ENCODE peak calls at places on chromosomes 3 and 15, in ten cellular contexts. One of them, this sample, is unnamed.

GRCh38 chr15:70098461-70099166 is 897 bp upstream of the TLE3 start:
- DNase-seq in choroid plexus epithelial cell: no peak
- DNase-seq in AG10803: no peak
- DNase-seq in CD4-positive, alpha-beta memory T cell: peak
- DNase-seq in hepatocyte: peak
- DNase-seq in OCI-LY7: peak
- DNase-seq in SJSA1: peak
- DNase-seq in MM.1S: peak
- DNase-seq in mucosa of descending colon: peak
- DNase-seq in RWPE2: no peak
- DNase-seq in this sample: no peak

GRCh38 chr3:61981005-61981404 is 392.3 kb downstream of the FEZF2 start:
- DNase-seq in RWPE2: no peak
- DNase-seq in mucosa of descending colon: no peak
- DNase-seq in hepatocyte: no peak
- DNase-seq in MM.1S: no peak
- DNase-seq in choroid plexus epithelial cell: no peak
- DNase-seq in SJSA1: no peak
- DNase-seq in OCI-LY7: no peak
- DNase-seq in CD4-positive, alpha-beta memory T cell: no peak
- DNase-seq in AG10803: no peak
- DNase-seq in this sample: no peak

GRCh38 chr3:72255736-72256559 is 471.0 kb upstream of the PROK2 start:
- DNase-seq in AG10803: no peak
- DNase-seq in hepatocyte: peak
- DNase-seq in SJSA1: peak
- DNase-seq in OCI-LY7: no peak
- DNase-seq in mucosa of descending colon: peak
- DNase-seq in RWPE2: no peak
- DNase-seq in choroid plexus epithelial cell: peak
- DNase-seq in CD4-positive, alpha-beta memory T cell: peak
- DNase-seq in MM.1S: peak
- DNase-seq in this sample: peak

GRCh38 chr3:134445631-134446030 is 40.2 kb downstream of the ANAPC13 start:
- DNase-seq in choroid plexus epithelial cell: peak
- DNase-seq in OCI-LY7: no peak
- DNase-seq in AG10803: peak
- DNase-seq in SJSA1: peak
- DNase-seq in MM.1S: no peak
- DNase-seq in CD4-positive, alpha-beta memory T cell: no peak
- DNase-seq in RWPE2: no peak
- DNase-seq in mucosa of descending colon: peak
- DNase-seq in hepatocyte: peak
- DNase-seq in this sample: no peak

GRCh38 chr15:53834214-53834613 is 74.8 kb upstream of the WDR72 start:
- DNase-seq in MM.1S: no peak
- DNase-seq in hepatocyte: no peak
- DNase-seq in RWPE2: no peak
- DNase-seq in SJSA1: no peak
- DNase-seq in CD4-positive, alpha-beta memory T cell: no peak
- DNase-seq in AG10803: no peak
- DNase-seq in OCI-LY7: no peak
- DNase-seq in choroid plexus epithelial cell: no peak
- DNase-seq in mucosa of descending colon: no peak
- DNase-seq in this sample: no peak

GRCh38 chr15:57048930-57049550 is 130.6 kb downstream of the TCF12 start:
- DNase-seq in SJSA1: no peak
- DNase-seq in MM.1S: no peak
- DNase-seq in mucosa of descending colon: no peak
- DNase-seq in AG10803: no peak
- DNase-seq in RWPE2: no peak
- DNase-seq in OCI-LY7: no peak
- DNase-seq in CD4-positive, alpha-beta memory T cell: no peak
- DNase-seq in hepatocyte: no peak
- DNase-seq in choroid plexus epithelial cell: peak
- DNase-seq in this sample: no peak

GRCh38 chr3:197408177-197408957 is 110.0 kb upstream of the DLG1 start:
- DNase-seq in CD4-positive, alpha-beta memory T cell: no peak
- DNase-seq in choroid plexus epithelial cell: peak
- DNase-seq in MM.1S: peak
- DNase-seq in AG10803: no peak
- DNase-seq in mucosa of descending colon: no peak
- DNase-seq in hepatocyte: peak
- DNase-seq in SJSA1: no peak
- DNase-seq in RWPE2: no peak
- DNase-seq in OCI-LY7: no peak
- DNase-seq in this sample: no peak

GRCh38 chr3:127546970-127547733 is 43.4 kb downstream of the TPRA1 start:
- DNase-seq in hepatocyte: no peak
- DNase-seq in mucosa of descending colon: peak
- DNase-seq in RWPE2: no peak
- DNase-seq in SJSA1: no peak
- DNase-seq in choroid plexus epithelial cell: no peak
- DNase-seq in AG10803: no peak
- DNase-seq in CD4-positive, alpha-beta memory T cell: no peak
- DNase-seq in OCI-LY7: no peak
- DNase-seq in MM.1S: no peak
- DNase-seq in this sample: no peak

GRCh38 chr3:129282727-129283327 is 4.2 kb downstream of the HMCES start:
- DNase-seq in AG10803: peak
- DNase-seq in RWPE2: no peak
- DNase-seq in choroid plexus epithelial cell: peak
- DNase-seq in SJSA1: no peak
- DNase-seq in mucosa of descending colon: no peak
- DNase-seq in hepatocyte: no peak
- DNase-seq in MM.1S: peak
- DNase-seq in OCI-LY7: peak
- DNase-seq in CD4-positive, alpha-beta memory T cell: peak
- DNase-seq in this sample: no peak

GRCh38 chr15:88465633-88466219 is 1.5 kb downstream of the MRPL46 start:
- DNase-seq in CD4-positive, alpha-beta memory T cell: no peak
- DNase-seq in OCI-LY7: no peak
- DNase-seq in RWPE2: no peak
- DNase-seq in AG10803: peak
- DNase-seq in choroid plexus epithelial cell: peak
- DNase-seq in mucosa of descending colon: no peak
- DNase-seq in MM.1S: no peak
- DNase-seq in hepatocyte: peak
- DNase-seq in SJSA1: no peak
- DNase-seq in this sample: no peak

GRCh38 chr3:20057612-20058180 is 17.4 kb downstream of the KAT2B start:
- DNase-seq in RWPE2: no peak
- DNase-seq in AG10803: no peak
- DNase-seq in mucosa of descending colon: no peak
- DNase-seq in MM.1S: no peak
- DNase-seq in choroid plexus epithelial cell: peak
- DNase-seq in CD4-positive, alpha-beta memory T cell: no peak
- DNase-seq in SJSA1: no peak
- DNase-seq in OCI-LY7: no peak
- DNase-seq in hepatocyte: no peak
- DNase-seq in this sample: no peak

GRCh38 chr3:20060924-20061323 is 20.7 kb downstream of the KAT2B start:
- DNase-seq in choroid plexus epithelial cell: peak
- DNase-seq in RWPE2: no peak
- DNase-seq in AG10803: peak
- DNase-seq in mucosa of descending colon: no peak
- DNase-seq in OCI-LY7: no peak
- DNase-seq in MM.1S: peak
- DNase-seq in SJSA1: no peak
- DNase-seq in hepatocyte: no peak
- DNase-seq in CD4-positive, alpha-beta memory T cell: no peak
- DNase-seq in this sample: no peak

GRCh38 chr3:20064387-20064786 is 24.1 kb downstream of the KAT2B start:
- DNase-seq in CD4-positive, alpha-beta memory T cell: no peak
- DNase-seq in OCI-LY7: no peak
- DNase-seq in hepatocyte: no peak
- DNase-seq in SJSA1: no peak
- DNase-seq in MM.1S: no peak
- DNase-seq in choroid plexus epithelial cell: no peak
- DNase-seq in AG10803: no peak
- DNase-seq in mucosa of descending colon: no peak
- DNase-seq in RWPE2: no peak
- DNase-seq in this sample: no peak

GRCh38 chr3:20062996-20063395 is 22.8 kb downstream of the KAT2B start:
- DNase-seq in CD4-positive, alpha-beta memory T cell: no peak
- DNase-seq in hepatocyte: no peak
- DNase-seq in mucosa of descending colon: no peak
- DNase-seq in SJSA1: no peak
- DNase-seq in AG10803: no peak
- DNase-seq in choroid plexus epithelial cell: no peak
- DNase-seq in RWPE2: no peak
- DNase-seq in MM.1S: no peak
- DNase-seq in OCI-LY7: no peak
- DNase-seq in this sample: no peak

GRCh38 chr3:20061331-20061730 is 21.1 kb downstream of the KAT2B start:
- DNase-seq in choroid plexus epithelial cell: no peak
- DNase-seq in SJSA1: no peak
- DNase-seq in MM.1S: no peak
- DNase-seq in CD4-positive, alpha-beta memory T cell: no peak
- DNase-seq in mucosa of descending colon: no peak
- DNase-seq in OCI-LY7: no peak
- DNase-seq in hepatocyte: no peak
- DNase-seq in RWPE2: no peak
- DNase-seq in AG10803: no peak
- DNase-seq in this sample: no peak
- H3K4me3 ChIP-seq in choroid plexus epithelial cell: no peak
- H3K4me3 ChIP-seq in SJSA1: no peak
- H3K4me3 ChIP-seq in MM.1S: no peak
- H3K4me3 ChIP-seq in CD4-positive, alpha-beta memory T cell: no peak
- H3K4me3 ChIP-seq in mucosa of descending colon: no peak
- H3K4me3 ChIP-seq in OCI-LY7: no peak
- H3K4me3 ChIP-seq in hepatocyte: no peak
- H3K4me3 ChIP-seq in RWPE2: no peak
- H3K4me3 ChIP-seq in AG10803: peak
- H3K4me3 ChIP-seq in this sample: no peak

GRCh38 chr3:139937674-139938279 is 2.8 kb downstream of the CLSTN2 start:
- DNase-seq in choroid plexus epithelial cell: peak
- DNase-seq in hepatocyte: peak
- DNase-seq in AG10803: peak
- DNase-seq in CD4-positive, alpha-beta memory T cell: no peak
- DNase-seq in OCI-LY7: peak
- DNase-seq in mucosa of descending colon: peak
- DNase-seq in MM.1S: peak
- DNase-seq in SJSA1: peak
- DNase-seq in RWPE2: no peak
- DNase-seq in this sample: peak

GRCh38 chr3:139939681-139940190 is 4.8 kb downstream of the CLSTN2 start:
- DNase-seq in SJSA1: no peak
- DNase-seq in OCI-LY7: no peak
- DNase-seq in MM.1S: no peak
- DNase-seq in RWPE2: no peak
- DNase-seq in CD4-positive, alpha-beta memory T cell: no peak
- DNase-seq in AG10803: no peak
- DNase-seq in choroid plexus epithelial cell: no peak
- DNase-seq in mucosa of descending colon: no peak
- DNase-seq in hepatocyte: no peak
- DNase-seq in this sample: no peak

GRCh38 chr3:139935071-139935865 is at the start of gene CLSTN2:
- DNase-seq in SJSA1: peak
- DNase-seq in OCI-LY7: no peak
- DNase-seq in CD4-positive, alpha-beta memory T cell: no peak
- DNase-seq in AG10803: peak
- DNase-seq in mucosa of descending colon: peak
- DNase-seq in hepatocyte: peak
- DNase-seq in RWPE2: no peak
- DNase-seq in MM.1S: peak
- DNase-seq in choroid plexus epithelial cell: peak
- DNase-seq in this sample: no peak

GRCh38 chr3:139934557-139935070 is 371 bp upstream of the CLSTN2 start:
- DNase-seq in SJSA1: peak
- DNase-seq in CD4-positive, alpha-beta memory T cell: no peak
- DNase-seq in OCI-LY7: no peak
- DNase-seq in hepatocyte: peak
- DNase-seq in AG10803: no peak
- DNase-seq in MM.1S: no peak
- DNase-seq in RWPE2: no peak
- DNase-seq in choroid plexus epithelial cell: peak
- DNase-seq in mucosa of descending colon: peak
- DNase-seq in this sample: no peak

GRCh38 chr3:139935866-139936817 is 1.2 kb downstream of the CLSTN2 start:
- DNase-seq in choroid plexus epithelial cell: peak
- DNase-seq in MM.1S: no peak
- DNase-seq in mucosa of descending colon: peak
- DNase-seq in CD4-positive, alpha-beta memory T cell: no peak
- DNase-seq in SJSA1: no peak
- DNase-seq in hepatocyte: peak
- DNase-seq in RWPE2: no peak
- DNase-seq in OCI-LY7: no peak
- DNase-seq in AG10803: no peak
- DNase-seq in this sample: no peak
- H3K4me3 ChIP-seq in choroid plexus epithelial cell: peak
- H3K4me3 ChIP-seq in MM.1S: peak
- H3K4me3 ChIP-seq in mucosa of descending colon: no peak
- H3K4me3 ChIP-seq in CD4-positive, alpha-beta memory T cell: no peak
- H3K4me3 ChIP-seq in SJSA1: no peak
- H3K4me3 ChIP-seq in hepatocyte: peak
- H3K4me3 ChIP-seq in RWPE2: no peak
- H3K4me3 ChIP-seq in OCI-LY7: no peak
- H3K4me3 ChIP-seq in AG10803: no peak
- H3K4me3 ChIP-seq in this sample: no peak

GRCh38 chr15:85411992-85412538 is 31.7 kb downstream of the AKAP13 start:
- DNase-seq in choroid plexus epithelial cell: peak
- DNase-seq in SJSA1: no peak
- DNase-seq in AG10803: peak
- DNase-seq in CD4-positive, alpha-beta memory T cell: no peak
- DNase-seq in mucosa of descending colon: no peak
- DNase-seq in MM.1S: no peak
- DNase-seq in RWPE2: no peak
- DNase-seq in hepatocyte: no peak
- DNase-seq in OCI-LY7: no peak
- DNase-seq in this sample: no peak
- H3K4me3 ChIP-seq in choroid plexus epithelial cell: no peak
- H3K4me3 ChIP-seq in SJSA1: no peak
- H3K4me3 ChIP-seq in AG10803: no peak
- H3K4me3 ChIP-seq in CD4-positive, alpha-beta memory T cell: no peak
- H3K4me3 ChIP-seq in mucosa of descending colon: no peak
- H3K4me3 ChIP-seq in MM.1S: no peak
- H3K4me3 ChIP-seq in RWPE2: no peak
- H3K4me3 ChIP-seq in hepatocyte: no peak
- H3K4me3 ChIP-seq in OCI-LY7: peak
- H3K4me3 ChIP-seq in this sample: no peak

DNA sequence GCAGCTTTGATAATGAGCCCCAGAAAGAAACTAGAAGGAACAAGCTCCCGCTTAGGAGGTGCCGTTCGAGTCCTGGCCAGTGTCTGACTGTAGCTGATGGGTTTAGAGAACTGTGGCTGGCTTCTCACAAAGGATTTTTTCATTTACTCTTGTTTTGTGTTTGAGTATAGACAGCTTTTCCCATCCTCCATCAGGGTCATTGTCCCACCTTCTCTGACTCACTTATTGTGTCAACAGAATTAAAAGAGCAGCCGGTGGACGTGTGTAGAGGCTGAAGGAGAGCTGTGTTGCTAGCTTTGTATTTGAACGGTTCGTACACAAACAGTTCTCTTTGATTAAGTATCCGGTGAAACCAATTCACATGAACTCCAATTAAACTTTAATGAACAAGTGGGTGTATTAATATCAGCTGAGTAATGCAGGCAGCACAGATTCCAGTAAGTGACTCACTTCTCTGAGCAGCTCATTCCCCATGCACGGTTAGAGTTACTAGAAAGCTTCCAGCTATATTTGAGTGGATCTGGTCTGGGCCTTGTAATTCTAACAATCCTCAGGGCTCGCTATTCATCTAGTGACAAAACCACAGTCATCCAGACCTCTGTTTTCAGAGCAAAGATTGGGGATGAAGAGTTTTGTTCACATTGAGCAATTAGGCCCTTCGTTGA is 141.0 kb downstream of the LPP start:
- DNase-seq in mucosa of descending colon: no peak
- DNase-seq in MM.1S: no peak
- DNase-seq in CD4-positive, alpha-beta memory T cell: no peak
- DNase-seq in OCI-LY7: no peak
- DNase-seq in SJSA1: peak
- DNase-seq in choroid plexus epithelial cell: peak
- DNase-seq in RWPE2: no peak
- DNase-seq in AG10803: peak
- DNase-seq in hepatocyte: peak
- DNase-seq in this sample: no peak
- H3K4me3 ChIP-seq in mucosa of descending colon: no peak
- H3K4me3 ChIP-seq in MM.1S: no peak
- H3K4me3 ChIP-seq in CD4-positive, alpha-beta memory T cell: no peak
- H3K4me3 ChIP-seq in OCI-LY7: no peak
- H3K4me3 ChIP-seq in SJSA1: no peak
- H3K4me3 ChIP-seq in choroid plexus epithelial cell: no peak
- H3K4me3 ChIP-seq in RWPE2: no peak
- H3K4me3 ChIP-seq in AG10803: no peak
- H3K4me3 ChIP-seq in hepatocyte: no peak
- H3K4me3 ChIP-seq in this sample: no peak

This sample was measured in Jurkat, Clone E6-1.